ENCODE peak calls at places on chromosomes 6 and 20, in seven cellular contexts. C is small intestine, D is tibial artery, G is kidney, M is uterus, W is suprapubic skin, X is fibroblast of lung. U is an unnamed sample.

GRCh38 chr6:81834141-81834621 is 81.7 kb upstream of the TENT5A start:
- DNase-seq in C (peak), D (no peak), G (no peak), M (no peak), W (no peak), X (peak), U (no peak)

GRCh38 chr6:169913096-169913615 is 161.7 kb downstream of the ERMARD start:
- DNase-seq in C (no peak), D (no peak), G (no peak), M (no peak), W (no peak), X (no peak), U (no peak)

GRCh38 chr20:31691646-31692275 is 30.9 kb downstream of the BCL2L1 start:
- DNase-seq in C (no peak), D (no peak), G (no peak), M (no peak), W (no peak), X (no peak), U (no peak)

GRCh38 chr6:13830803-13831202 is 16.4 kb upstream of the MCUR1 start:
- DNase-seq in C (no peak), D (no peak), G (no peak), M (no peak), W (no peak), X (no peak), U (no peak)

GRCh38 chr6:133769463-133769862 is 119.5 kb upstream of the TCF21 start:
- DNase-seq in C (no peak), D (no peak), G (no peak), M (no peak), W (no peak), X (no peak), U (no peak)

GRCh38 chr20:45303586-45304463 is 2.8 kb upstream of the RBPJL start:
- DNase-seq in C (no peak), D (peak), G (no peak), M (no peak), W (no peak), X (no peak), U (no peak)

GRCh38 chr6:150881911-150882481 is 16.5 kb downstream of the MTHFD1L start:
- DNase-seq in C (no peak), D (peak), G (peak), M (peak), W (peak), X (peak), U (no peak)

GRCh38 chr20:62032606-62033368 is 32.9 kb downstream of the TAF4 start:
- DNase-seq in C (no peak), D (no peak), G (peak), M (no peak), W (no peak), X (peak), U (no peak)

GRCh38 chr20:41956316-41957050 is 338.3 kb upstream of the CHD6 start:
- DNase-seq in C (peak), D (no peak), G (no peak), M (no peak), W (no peak), X (no peak), U (no peak)

GRCh38 chr20:36085686-36086267 is 68.8 kb upstream of the EPB41L1 start:
- DNase-seq in C (peak), D (no peak), G (peak), M (no peak), W (no peak), X (peak), U (no peak)

GRCh38 chr6:97969065-97969464 is 686.0 kb upstream of the MMS22L start:
- DNase-seq in C (no peak), D (no peak), G (no peak), M (no peak), W (no peak), X (no peak), U (no peak)

GRCh38 chr6:137738197-137738596 is 128.9 kb upstream of the TNFAIP3 start:
- DNase-seq in C (no peak), D (no peak), G (no peak), M (no peak), W (no peak), X (peak), U (no peak)

GRCh38 chr6:22613695-22614094 is 44.3 kb downstream of the HDGFL1 start:
- DNase-seq in C (no peak), D (no peak), G (no peak), M (no peak), W (no peak), X (peak), U (no peak)

GRCh38 chr20:51237790-51238189 is 214.9 kb upstream of the KCNG1 start:
- DNase-seq in C (no peak), D (no peak), G (no peak), M (no peak), W (no peak), X (no peak), U (no peak)

GRCh38 chr6:114366899-114367298 is 24.1 kb upstream of the HS3ST5 start:
- DNase-seq in C (no peak), D (no peak), G (no peak), M (no peak), W (no peak), X (no peak), U (no peak)

GRCh38 chr6:32108094-32108627 is 977 bp downstream of the TNXB start:
- DNase-seq in C (peak), D (peak), G (peak), M (peak), W (no peak), X (peak), U (no peak)

GRCh38 chr6:10733151-10733715 is 10.4 kb downstream of the TMEM14C start:
- DNase-seq in C (no peak), D (no peak), G (no peak), M (no peak), W (no peak), X (no peak), U (no peak)

GRCh38 chr6:17580518-17581048 is 19.5 kb upstream of the FAM8A1 start:
- DNase-seq in C (no peak), D (peak), G (peak), M (peak), W (no peak), X (peak), U (no peak)

DNA sequence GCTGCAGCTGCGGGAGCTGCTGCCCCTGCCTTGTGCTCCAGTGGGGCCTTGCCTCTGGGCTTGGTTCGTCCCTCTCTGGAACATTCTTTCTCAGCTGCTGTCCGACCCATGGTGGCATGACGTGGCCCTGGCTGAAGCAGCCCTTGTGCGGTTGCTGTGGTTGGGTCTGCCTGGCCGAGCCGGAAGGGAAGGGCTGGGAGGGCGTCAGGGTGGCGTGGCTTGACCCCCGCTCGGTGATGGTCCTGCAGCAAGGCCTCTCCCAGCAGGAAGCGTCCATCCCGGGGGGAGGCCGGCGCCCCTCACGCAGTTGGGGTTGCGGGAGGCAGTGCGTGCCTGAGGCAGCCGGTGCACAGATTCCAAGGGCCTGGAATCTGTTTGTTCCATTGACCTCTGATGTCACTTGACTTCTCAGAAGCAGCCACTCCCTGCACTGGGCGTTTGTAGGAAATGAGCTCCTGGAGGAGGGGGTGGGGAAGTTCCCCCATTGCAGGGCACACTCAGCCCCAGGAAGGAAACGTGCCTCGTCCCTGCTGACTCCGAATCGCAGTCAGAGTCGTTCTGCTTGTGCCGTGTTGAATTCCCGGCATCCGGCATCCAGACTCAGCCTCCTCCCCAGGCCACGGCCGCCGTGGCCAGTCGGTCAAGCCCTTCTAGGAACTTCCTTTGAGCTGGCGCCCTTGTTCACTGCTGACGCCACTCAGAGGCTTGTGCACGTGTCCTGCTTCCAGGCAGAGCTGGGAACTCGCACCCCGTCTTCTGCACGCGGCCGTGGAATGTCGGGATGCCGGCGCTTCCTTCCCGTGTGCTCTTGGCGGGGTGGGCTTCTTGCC is 9.7 kb upstream of the TNFRSF6B start:
- DNase-seq in C (peak), D (peak), G (peak), M (peak), W (peak), X (peak), U (no peak)
- H3K27ac ChIP-seq in C (peak), D (peak), G (peak), M (peak), W (peak), X (peak), U (peak)

GRCh38 chr6:103081126-103081525 is 1687.6 kb downstream of the GRIK2 start:
- DNase-seq in C (no peak), D (no peak), G (no peak), M (no peak), W (no peak), X (no peak), U (no peak)

GRCh38 chr6:103085801-103086200 is 1692.3 kb downstream of the GRIK2 start:
- DNase-seq in C (no peak), D (no peak), G (no peak), M (no peak), W (no peak), X (no peak), U (no peak)

GRCh38 chr6:103079867-103080266 is 1686.4 kb downstream of the GRIK2 start:
- DNase-seq in C (no peak), D (no peak), G (no peak), M (no peak), W (no peak), X (no peak), U (no peak)

DNA sequence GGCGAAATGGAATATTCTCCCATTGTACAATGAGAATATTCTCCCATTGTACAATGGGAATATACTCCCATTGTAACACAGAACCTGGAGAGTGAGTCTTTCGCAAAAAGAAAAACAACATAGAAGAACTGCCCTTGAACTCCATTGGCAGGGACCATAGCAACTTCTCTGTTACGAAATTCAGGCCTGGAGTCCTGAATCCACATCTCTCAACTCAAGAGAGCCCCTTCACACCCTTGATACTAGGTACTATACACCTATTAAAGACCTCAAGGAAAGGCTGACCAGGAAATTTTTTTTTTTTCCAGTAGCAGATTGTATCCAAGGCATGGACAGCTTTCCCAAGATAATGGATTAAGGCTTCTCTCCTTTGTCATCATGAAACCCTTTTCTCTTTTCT is 1687.0 kb downstream of the GRIK2 start:
- DNase-seq in C (no peak), D (no peak), G (no peak), M (no peak), W (no peak), X (no peak), U (no peak)
- H3K27ac ChIP-seq in C (no peak), D (no peak), G (no peak), M (no peak), W (no peak), X (no peak), U (no peak)

GRCh38 chr6:38739532-38739931 is 24.4 kb downstream of the DNAH8 start:
- DNase-seq in C (no peak), D (no peak), G (no peak), M (no peak), W (no peak), X (peak), U (no peak)
- H3K27ac ChIP-seq in C (no peak), D (no peak), G (no peak), M (no peak), W (no peak), X (no peak), U (no peak)

DNA sequence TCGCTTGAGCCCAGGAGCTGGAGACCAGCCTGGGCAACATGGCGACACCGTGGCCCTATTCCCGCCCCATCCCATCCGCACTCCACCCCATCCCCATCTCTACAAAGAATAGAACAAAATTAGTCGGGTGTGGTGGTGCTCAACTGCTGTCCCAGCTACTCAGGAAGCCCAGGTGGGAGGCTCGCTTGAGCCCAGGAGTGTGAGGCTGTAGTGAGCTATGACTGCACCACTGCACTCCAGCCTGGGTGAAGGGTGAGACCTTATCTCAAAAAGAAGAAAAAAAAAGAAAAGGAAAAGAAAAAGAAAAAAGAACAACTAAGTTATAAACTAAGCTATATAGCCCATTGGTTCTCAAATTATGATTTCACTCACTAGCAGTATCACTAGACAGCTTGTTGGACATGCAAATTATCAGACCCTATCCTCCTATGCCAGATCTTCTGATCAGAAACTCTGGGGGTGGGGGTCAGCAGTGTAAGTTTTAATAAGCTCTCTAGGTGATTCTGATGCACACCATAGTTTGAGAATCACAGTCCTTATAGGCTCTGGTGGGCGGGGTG is 491 bp upstream of the ITCH start:
- DNase-seq in C (no peak), D (no peak), G (no peak), M (no peak), W (no peak), X (no peak), U (no peak)
- H3K27ac ChIP-seq in C (no peak), D (peak), G (no peak), M (peak), W (no peak), X (no peak), U (peak)

DNA sequence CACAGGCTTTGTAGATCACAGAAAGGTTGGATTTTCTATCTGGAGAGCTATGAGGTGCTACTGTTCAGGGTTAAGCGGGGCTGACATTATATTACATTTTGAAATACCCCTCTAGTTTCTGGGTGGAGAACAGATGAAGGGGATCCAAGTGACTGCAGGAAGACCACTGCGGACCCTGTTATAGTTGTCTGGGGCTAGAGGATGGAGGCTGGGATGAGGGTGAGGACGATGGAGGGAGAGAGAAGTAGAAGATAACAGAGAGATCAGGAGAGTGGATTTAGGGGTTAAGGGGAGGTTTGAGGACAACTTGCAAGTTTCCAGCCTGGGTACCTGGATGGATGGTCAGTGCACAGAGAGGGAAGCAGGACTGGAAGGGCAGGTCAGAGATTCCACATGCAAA is 43.5 kb upstream of the TGM2 start:
- DNase-seq in C (no peak), D (peak), G (no peak), M (no peak), W (no peak), X (no peak), U (no peak)
- H3K27ac ChIP-seq in C (no peak), D (peak), G (no peak), M (no peak), W (no peak), X (no peak), U (no peak)

U was measured in substantia nigra.